ENCODE peak calls at places on chromosomes 7 and 10, in nine cellular contexts. J, X, L, S, Y, B, N, K and E are unnamed samples.

GRCh38 chr10:126277177-126277576 is 111.1 kb downstream of the ADAM12 start:
- DNase-seq in L (no peak), S (no peak), N (no peak), B (no peak), J (no peak), X (no peak), K (no peak), Y (peak; percentile 12), E (no peak)

GRCh38 chr7:98133181-98133580 is 26.5 kb downstream of the LMTK2 start:
- DNase-seq in B (no peak), N (no peak), K (peak; percentile 63), X (peak; percentile 75), J (no peak), S (peak; percentile 50), Y (no peak), L (no peak), E (no peak)

GRCh38 chr7:45683556-45684148 is 109.5 kb downstream of the ADCY1 start:
- DNase-seq in B (no peak), Y (no peak), K (no peak), S (no peak), X (no peak), N (no peak), J (no peak), L (no peak), E (no peak)

GRCh38 chr10:77400041-77400440 is 237.6 kb downstream of the KCNMA1 start:
- DNase-seq in K (no peak), X (no peak), L (no peak), N (no peak), J (no peak), Y (no peak), B (no peak), S (no peak), E (no peak)

GRCh38 chr7:66297579-66297978 is 92.4 kb downstream of the TPST1 start:
- DNase-seq in X (no peak), K (no peak), N (no peak), J (no peak), S (peak; percentile 26), L (no peak), Y (no peak), B (no peak), E (no peak)

GRCh38 chr7:4204530-4205165 is 477.4 kb upstream of the FOXK1 start:
- DNase-seq in X (no peak), B (no peak), Y (peak; percentile 81), S (peak; percentile 14), K (no peak), L (no peak), N (no peak), J (no peak), E (no peak)

GRCh38 chr10:74977913-74978847 is 133.3 kb upstream of the SAMD8 start:
- DNase-seq in J (no peak), L (no peak), S (no peak), K (peak; percentile 86), Y (no peak), N (no peak), X (no peak), B (no peak), E (no peak)

GRCh38 chr7:151146761-151147160 is 20.7 kb downstream of the GBX1 start:
- DNase-seq in K (no peak), S (no peak), B (no peak), N (no peak), Y (no peak), X (no peak), J (no peak), L (no peak), E (no peak)

GRCh38 chr10:14812271-14812670 is 25.6 kb downstream of the CDNF start:
- DNase-seq in S (no peak), L (no peak), X (peak; percentile 40), N (peak; percentile 74), B (no peak), J (no peak), K (no peak), Y (peak; percentile 25), E (no peak)

GRCh38 chr7:27961255-27961654 is 219.3 kb downstream of the JAZF1 start:
- DNase-seq in L (no peak), N (no peak), Y (no peak), J (peak; percentile 54), B (no peak), S (no peak), X (no peak), K (no peak), E (peak; percentile 7)

GRCh38 chr10:46553238-46554049 is 3.0 kb downstream of the GPRIN2 start:
- DNase-seq in K (no peak), L (no peak), Y (no peak), N (no peak), B (no peak), X (no peak), S (no peak), J (no peak), E (no peak)

GRCh38 chr7:34158754-34159153 is 253.4 kb downstream of the BMPER start:
- DNase-seq in L (no peak), N (peak; percentile 8), Y (peak; percentile 57), X (no peak), K (no peak), J (no peak), S (no peak), B (peak; percentile 30), E (no peak)

GRCh38 chr10:31041011-31041410 is 9.3 kb upstream of the ZNF438 start:
- DNase-seq in X (no peak), B (no peak), Y (no peak), N (no peak), S (no peak), L (no peak), J (no peak), K (no peak), E (no peak)

GRCh38 chr10:76117949-76118348 is 686.5 kb downstream of the LRMDA start:
- DNase-seq in B (no peak), X (no peak), S (no peak), J (no peak), K (no peak), L (no peak), Y (no peak), N (no peak), E (no peak)

GRCh38 chr7:80078159-80078731 is 56.4 kb upstream of the GNAI1 start:
- DNase-seq in N (no peak), B (no peak), X (no peak), K (no peak), Y (no peak), J (no peak), S (no peak), L (peak; percentile 15), E (no peak)

GRCh38 chr7:97174308-97174707 is 56.8 kb downstream of the SDHAF3 start:
- DNase-seq in L (no peak), S (peak; percentile 14), B (no peak), K (no peak), J (no peak), X (no peak), Y (no peak), N (no peak), E (no peak)

GRCh38 chr7:46583606-46584005 is 662.5 kb upstream of the IGFBP3 start:
- DNase-seq in X (no peak), Y (no peak), N (no peak), S (no peak), K (no peak), L (no peak), J (no peak), B (no peak), E (no peak)

GRCh38 chr10:127877116-127877515 is 15.6 kb downstream of the CLRN3 start:
- DNase-seq in J (no peak), L (no peak), K (no peak), N (no peak), X (no peak), Y (no peak), S (no peak), B (no peak), E (no peak)

GRCh38 chr7:70051726-70052125 is 453.5 kb downstream of the AUTS2 start:
- DNase-seq in Y (no peak), N (no peak), X (no peak), B (no peak), S (no peak), J (no peak), L (no peak), K (no peak), E (no peak)

GRCh38 chr7:131196808-131197207 is 130.9 kb upstream of the MKLN1 start:
- DNase-seq in J (no peak), L (no peak), N (no peak), X (no peak), K (no peak), B (no peak), S (no peak), Y (no peak), E (no peak)

GRCh38 chr7:157932498-157933218 is 595.9 kb downstream of the DNAJB6 start:
- DNase-seq in S (peak; percentile 6), L (no peak), N (peak; percentile 28), K (no peak), Y (no peak), X (no peak), J (peak; percentile 90), B (no peak), E (peak; percentile 22)

GRCh38 chr10:18469125-18469524 is 182.3 kb downstream of the NSUN6 start:
- DNase-seq in K (no peak), Y (no peak), B (no peak), L (no peak), N (no peak), J (no peak), S (no peak), X (no peak), E (no peak)

GRCh38 chr10:97195654-97196212 is 10.0 kb upstream of the SLIT1 start:
- DNase-seq in S (no peak), K (no peak), X (no peak), L (no peak), Y (no peak), J (no peak), N (no peak), B (peak; percentile 58), E (no peak)
- H3K4me3 ChIP-seq in S (peak overlapping the region; percentile 42), K (peak overlapping the region; percentile 79), X (peak overlapping the region; percentile 36), L (peak overlapping the region; percentile 58), Y (peak overlapping the region; percentile 91), J (peak overlapping the region; percentile 29), N (peak overlapping the region; percentile 50), B (peak overlapping the region; percentile 64), E (peak overlapping the region; percentile 47)

DNA sequence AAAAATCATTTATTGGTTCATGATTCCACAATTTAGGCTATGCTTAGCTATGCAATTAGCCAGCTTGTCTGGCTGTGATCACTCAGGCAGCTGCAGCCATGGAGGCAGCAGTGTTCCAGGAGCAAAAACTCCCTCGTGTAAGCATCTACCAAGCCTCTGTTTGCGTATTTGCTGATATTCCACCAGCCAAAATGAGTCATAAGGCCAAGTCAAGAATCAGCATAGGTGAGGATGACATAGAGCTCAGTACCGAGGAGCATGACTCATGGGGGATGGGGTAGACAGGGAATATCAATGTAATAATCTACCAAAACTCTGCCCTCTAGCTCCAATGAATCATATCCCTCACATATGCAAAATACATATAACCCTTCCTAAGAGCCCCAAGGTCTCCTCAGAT is 63.3 kb downstream of the IMMP2L start:
- DNase-seq in K (no peak), N (peak; percentile 28), S (no peak), X (peak; percentile 46), B (no peak), J (peak; percentile 7), Y (no peak), L (peak; percentile 97), E (peak; percentile 80)
- TF ChIP-seq REST in K (no peak), N (no peak), S (no peak), X (no peak), B (no peak), J (no peak), Y (no peak), L (no peak), E (no peak)

GRCh38 chr7:39592586-39592985 is 26.4 kb downstream of the YAE1 start:
- DNase-seq in B (no peak), Y (no peak), L (no peak), J (no peak), N (no peak), X (no peak), S (no peak), K (no peak), E (no peak)
- H3K4me3 ChIP-seq in B (peak overlapping the region; percentile 15), Y (no peak overlapping the region), L (no peak overlapping the region), J (no peak overlapping the region), N (no peak overlapping the region), X (no peak overlapping the region), S (no peak overlapping the region), K (no peak overlapping the region), E (no peak overlapping the region)

GRCh38 chr7:121605297-121605640 is 209.2 kb upstream of the FAM3C start:
- DNase-seq in X (no peak), Y (no peak), L (no peak), K (no peak), N (peak; percentile 9), J (no peak), S (no peak), B (no peak), E (no peak)
- TF ChIP-seq REST in X (no peak), Y (no peak), L (no peak), K (no peak), N (no peak), J (no peak), S (no peak), B (no peak), E (no peak)